ENCODE peak calls at places on chromosome 19, in ten cellular contexts. One of them, this sample, is unnamed.

GRCh38 chr19:12733369-12733896 is 1.1 kb downstream of the TRIR start:
- DNase-seq in activated CD4-positive, alpha-beta T cell treated with anti-CD3 and anti-CD28 coated beads, Interleukin-2, amount 50 U/mL, for 48 hours: peak; percentile 66
- DNase-seq in tibial nerve: no peak
- DNase-seq in SW480: peak; percentile 57
- DNase-seq in retina: no peak
- DNase-seq in cardiac fibroblast: peak; percentile 59
- DNase-seq in endothelial cell of umbilical vein: peak; percentile 29
- DNase-seq in NCI-H446 treated with DMSO at 0.1 percent for 48 hours: no peak
- DNase-seq in EL: peak; percentile 65
- DNase-seq in nephron progenitor cell: no peak
- DNase-seq in this sample: peak; percentile 40

GRCh38 chr19:36041831-36042230 is 9.2 kb upstream of the CLIP3 start:
- DNase-seq in activated CD4-positive, alpha-beta T cell treated with anti-CD3 and anti-CD28 coated beads, Interleukin-2, amount 50 U/mL, for 48 hours: no peak
- DNase-seq in tibial nerve: no peak
- DNase-seq in SW480: peak; percentile 22
- DNase-seq in retina: no peak
- DNase-seq in cardiac fibroblast: peak; percentile 90
- DNase-seq in endothelial cell of umbilical vein: peak; percentile 10
- DNase-seq in NCI-H446 treated with DMSO at 0.1 percent for 48 hours: no peak
- DNase-seq in EL: peak; percentile 90
- DNase-seq in nephron progenitor cell: no peak
- DNase-seq in this sample: peak; percentile 78

GRCh38 chr19:677601-678380 is 1.6 kb downstream of the FSTL3 start:
- DNase-seq in activated CD4-positive, alpha-beta T cell treated with anti-CD3 and anti-CD28 coated beads, Interleukin-2, amount 50 U/mL, for 48 hours: no peak
- DNase-seq in tibial nerve: no peak
- DNase-seq in SW480: peak; percentile 31
- DNase-seq in retina: no peak
- DNase-seq in cardiac fibroblast: peak; percentile 51
- DNase-seq in endothelial cell of umbilical vein: no peak
- DNase-seq in NCI-H446 treated with DMSO at 0.1 percent for 48 hours: no peak
- DNase-seq in EL: no peak
- DNase-seq in nephron progenitor cell: no peak
- DNase-seq in this sample: no peak

GRCh38 chr19:48511321-48511731 is 309 bp downstream of the LMTK3 start:
- DNase-seq in activated CD4-positive, alpha-beta T cell treated with anti-CD3 and anti-CD28 coated beads, Interleukin-2, amount 50 U/mL, for 48 hours: no peak
- DNase-seq in tibial nerve: no peak
- DNase-seq in SW480: no peak
- DNase-seq in retina: no peak
- DNase-seq in cardiac fibroblast: no peak
- DNase-seq in endothelial cell of umbilical vein: no peak
- DNase-seq in NCI-H446 treated with DMSO at 0.1 percent for 48 hours: no peak
- DNase-seq in EL: no peak
- DNase-seq in nephron progenitor cell: peak; percentile 42
- DNase-seq in this sample: no peak

GRCh38 chr19:28128341-28128740 is 1084.6 kb downstream of the UQCRFS1 start:
- DNase-seq in activated CD4-positive, alpha-beta T cell treated with anti-CD3 and anti-CD28 coated beads, Interleukin-2, amount 50 U/mL, for 48 hours: no peak
- DNase-seq in tibial nerve: no peak
- DNase-seq in SW480: no peak
- DNase-seq in retina: no peak
- DNase-seq in cardiac fibroblast: no peak
- DNase-seq in endothelial cell of umbilical vein: no peak
- DNase-seq in NCI-H446 treated with DMSO at 0.1 percent for 48 hours: no peak
- DNase-seq in EL: no peak
- DNase-seq in nephron progenitor cell: no peak
- DNase-seq in this sample: no peak

GRCh38 chr19:18109731-18110671 is 12.4 kb downstream of the MAST3 start:
- DNase-seq in activated CD4-positive, alpha-beta T cell treated with anti-CD3 and anti-CD28 coated beads, Interleukin-2, amount 50 U/mL, for 48 hours: peak; percentile 70
- DNase-seq in tibial nerve: no peak
- DNase-seq in SW480: no peak
- DNase-seq in retina: peak; percentile 61
- DNase-seq in cardiac fibroblast: no peak
- DNase-seq in endothelial cell of umbilical vein: no peak
- DNase-seq in NCI-H446 treated with DMSO at 0.1 percent for 48 hours: no peak
- DNase-seq in EL: peak; percentile 34
- DNase-seq in nephron progenitor cell: peak; percentile 73
- DNase-seq in this sample: no peak

GRCh38 chr19:3573162-3573857 is 566 bp downstream of the HMG20B start:
- DNase-seq in activated CD4-positive, alpha-beta T cell treated with anti-CD3 and anti-CD28 coated beads, Interleukin-2, amount 50 U/mL, for 48 hours: peak; percentile 44
- DNase-seq in tibial nerve: no peak
- DNase-seq in SW480: no peak
- DNase-seq in retina: peak; percentile 57
- DNase-seq in cardiac fibroblast: no peak
- DNase-seq in endothelial cell of umbilical vein: no peak
- DNase-seq in NCI-H446 treated with DMSO at 0.1 percent for 48 hours: no peak
- DNase-seq in EL: no peak
- DNase-seq in nephron progenitor cell: peak; percentile 54
- DNase-seq in this sample: peak; percentile 35

GRCh38 chr19:17202249-17202648 is 12.9 kb upstream of the USE1 start:
- DNase-seq in activated CD4-positive, alpha-beta T cell treated with anti-CD3 and anti-CD28 coated beads, Interleukin-2, amount 50 U/mL, for 48 hours: peak; percentile 42
- DNase-seq in tibial nerve: no peak
- DNase-seq in SW480: peak; percentile 53
- DNase-seq in retina: no peak
- DNase-seq in cardiac fibroblast: no peak
- DNase-seq in endothelial cell of umbilical vein: peak; percentile 22
- DNase-seq in NCI-H446 treated with DMSO at 0.1 percent for 48 hours: no peak
- DNase-seq in EL: no peak
- DNase-seq in nephron progenitor cell: no peak
- DNase-seq in this sample: peak; percentile 22

GRCh38 chr19:5145521-5146511 is 176.9 kb downstream of the KDM4B start:
- DNase-seq in activated CD4-positive, alpha-beta T cell treated with anti-CD3 and anti-CD28 coated beads, Interleukin-2, amount 50 U/mL, for 48 hours: no peak
- DNase-seq in tibial nerve: no peak
- DNase-seq in SW480: no peak
- DNase-seq in retina: no peak
- DNase-seq in cardiac fibroblast: no peak
- DNase-seq in endothelial cell of umbilical vein: no peak
- DNase-seq in NCI-H446 treated with DMSO at 0.1 percent for 48 hours: no peak
- DNase-seq in EL: no peak
- DNase-seq in nephron progenitor cell: no peak
- DNase-seq in this sample: no peak

GRCh38 chr19:10009269-10009665 is 1.0 kb downstream of the COL5A3 start:
- DNase-seq in activated CD4-positive, alpha-beta T cell treated with anti-CD3 and anti-CD28 coated beads, Interleukin-2, amount 50 U/mL, for 48 hours: peak; percentile 41
- DNase-seq in tibial nerve: peak; percentile 44
- DNase-seq in SW480: no peak
- DNase-seq in retina: no peak
- DNase-seq in cardiac fibroblast: peak; percentile 93
- DNase-seq in endothelial cell of umbilical vein: peak; percentile 26
- DNase-seq in NCI-H446 treated with DMSO at 0.1 percent for 48 hours: no peak
- DNase-seq in EL: peak; percentile 90
- DNase-seq in nephron progenitor cell: peak; percentile 92
- DNase-seq in this sample: peak; percentile 14